ENCODE peak calls at places on chromosomes 12 and 14, in seven cellular contexts. One of them, this sample, is unnamed. For H3K9me3, the result is how much of the 10 kb centered on the place peaks cover.

GRCh38 chr12:11749943-11750690 is 100.6 kb downstream of the ETV6 start:
- DNase-seq in mammary epithelial cell: no peak
- DNase-seq in H9: no peak
- DNase-seq in IMR-90: no peak
- DNase-seq in astrocyte: no peak
- DNase-seq in neuronal stem cell: no peak
- DNase-seq in endodermal cell: no peak
- DNase-seq in this sample: no peak

GRCh38 chr14:39683711-39684110 is 251.5 kb upstream of the FBXO33 start:
- DNase-seq in mammary epithelial cell: no peak
- DNase-seq in H9: no peak
- DNase-seq in IMR-90: no peak
- DNase-seq in astrocyte: peak
- DNase-seq in neuronal stem cell: no peak
- DNase-seq in endodermal cell: no peak
- DNase-seq in this sample: no peak

GRCh38 chr12:2551097-2551496 is 243.7 kb upstream of the FKBP4 start:
- DNase-seq in mammary epithelial cell: no peak
- DNase-seq in H9: no peak
- DNase-seq in IMR-90: no peak
- DNase-seq in astrocyte: no peak
- DNase-seq in neuronal stem cell: no peak
- DNase-seq in endodermal cell: no peak
- DNase-seq in this sample: no peak

GRCh38 chr12:18651525-18651924 is 86.3 kb downstream of the PLCZ1 start:
- DNase-seq in mammary epithelial cell: no peak
- DNase-seq in H9: no peak
- DNase-seq in IMR-90: no peak
- DNase-seq in astrocyte: no peak
- DNase-seq in neuronal stem cell: no peak
- DNase-seq in endodermal cell: no peak
- DNase-seq in this sample: no peak

GRCh38 chr12:121800694-121801600 is 2.9 kb upstream of the SETD1B start:
- DNase-seq in mammary epithelial cell: peak
- DNase-seq in H9: peak
- DNase-seq in IMR-90: peak
- DNase-seq in astrocyte: peak
- DNase-seq in neuronal stem cell: no peak
- DNase-seq in endodermal cell: peak
- DNase-seq in this sample: peak

GRCh38 chr12:78562358-78563205 is 302.0 kb upstream of the SYT1 start:
- DNase-seq in mammary epithelial cell: peak
- DNase-seq in H9: no peak
- DNase-seq in IMR-90: peak
- DNase-seq in astrocyte: no peak
- DNase-seq in neuronal stem cell: no peak
- DNase-seq in endodermal cell: no peak
- DNase-seq in this sample: no peak

GRCh38 chr14:61511558-61511924 is 183.8 kb upstream of the HIF1A start:
- DNase-seq in mammary epithelial cell: peak
- DNase-seq in H9: no peak
- DNase-seq in IMR-90: no peak
- DNase-seq in astrocyte: no peak
- DNase-seq in neuronal stem cell: no peak
- DNase-seq in endodermal cell: peak
- DNase-seq in this sample: no peak

GRCh38 chr12:67647547-67648305 is 819 bp upstream of the DYRK2 start:
- DNase-seq in mammary epithelial cell: peak
- DNase-seq in H9: peak
- DNase-seq in IMR-90: peak
- DNase-seq in astrocyte: peak
- DNase-seq in neuronal stem cell: peak
- DNase-seq in endodermal cell: peak
- DNase-seq in this sample: peak

GRCh38 chr14:92794547-92794941 is 439 bp downstream of the GOLGA5 start:
- DNase-seq in mammary epithelial cell: peak
- DNase-seq in H9: no peak
- DNase-seq in IMR-90: peak
- DNase-seq in astrocyte: peak
- DNase-seq in neuronal stem cell: no peak
- DNase-seq in endodermal cell: no peak
- DNase-seq in this sample: no peak

GRCh38 chr12:99389751-99390150 is 257.8 kb upstream of the GARIN6 start:
- DNase-seq in mammary epithelial cell: no peak
- DNase-seq in H9: no peak
- DNase-seq in IMR-90: no peak
- DNase-seq in astrocyte: no peak
- DNase-seq in neuronal stem cell: no peak
- DNase-seq in endodermal cell: no peak
- DNase-seq in this sample: no peak

GRCh38 chr12:61654698-61655097 is 605.5 kb upstream of the USP15 start:
- DNase-seq in mammary epithelial cell: peak
- DNase-seq in H9: no peak
- DNase-seq in IMR-90: no peak
- DNase-seq in astrocyte: no peak
- DNase-seq in neuronal stem cell: no peak
- DNase-seq in endodermal cell: no peak
- DNase-seq in this sample: no peak

GRCh38 chr12:122749569-122750332 is 2.9 kb upstream of the DENR start:
- DNase-seq in mammary epithelial cell: no peak
- DNase-seq in H9: peak
- DNase-seq in IMR-90: no peak
- DNase-seq in astrocyte: no peak
- DNase-seq in neuronal stem cell: no peak
- DNase-seq in endodermal cell: peak
- DNase-seq in this sample: no peak

GRCh38 chr14:52402812-52403526 is 88.9 kb downstream of the PTGER2 start:
- DNase-seq in mammary epithelial cell: peak
- DNase-seq in H9: no peak
- DNase-seq in IMR-90: peak
- DNase-seq in astrocyte: peak
- DNase-seq in neuronal stem cell: no peak
- DNase-seq in endodermal cell: no peak
- DNase-seq in this sample: no peak

GRCh38 chr14:31172084-31172483 is 35.5 kb downstream of the HECTD1 start:
- DNase-seq in mammary epithelial cell: no peak
- DNase-seq in H9: no peak
- DNase-seq in IMR-90: peak
- DNase-seq in astrocyte: peak
- DNase-seq in neuronal stem cell: no peak
- DNase-seq in endodermal cell: no peak
- DNase-seq in this sample: no peak

GRCh38 chr14:93914278-93914677 is 12.9 kb upstream of the FAM181A start:
- DNase-seq in mammary epithelial cell: no peak
- DNase-seq in H9: no peak
- DNase-seq in IMR-90: no peak
- DNase-seq in astrocyte: no peak
- DNase-seq in neuronal stem cell: no peak
- DNase-seq in endodermal cell: no peak
- DNase-seq in this sample: no peak

GRCh38 chr12:115452751-115453281 is 768.8 kb upstream of the TBX3 start:
- DNase-seq in mammary epithelial cell: no peak
- DNase-seq in H9: peak
- DNase-seq in IMR-90: no peak
- DNase-seq in astrocyte: no peak
- DNase-seq in neuronal stem cell: no peak
- DNase-seq in endodermal cell: peak
- DNase-seq in this sample: no peak

GRCh38 chr12:53533476-53533875 is 26.2 kb upstream of the NPFF start:
- DNase-seq in mammary epithelial cell: no peak
- DNase-seq in H9: no peak
- DNase-seq in IMR-90: no peak
- DNase-seq in astrocyte: no peak
- DNase-seq in neuronal stem cell: no peak
- DNase-seq in endodermal cell: no peak
- DNase-seq in this sample: no peak

GRCh38 chr12:83102499-83102898 is 415.8 kb downstream of the TMTC2 start:
- DNase-seq in mammary epithelial cell: no peak
- DNase-seq in H9: no peak
- DNase-seq in IMR-90: peak
- DNase-seq in astrocyte: peak
- DNase-seq in neuronal stem cell: no peak
- DNase-seq in endodermal cell: no peak
- DNase-seq in this sample: no peak

GRCh38 chr12:116980083-116980482 is 69.3 kb downstream of the FBXW8 start:
- DNase-seq in mammary epithelial cell: no peak
- DNase-seq in H9: no peak
- DNase-seq in IMR-90: no peak
- DNase-seq in astrocyte: no peak
- DNase-seq in neuronal stem cell: no peak
- DNase-seq in endodermal cell: no peak
- DNase-seq in this sample: no peak

GRCh38 chr14:100900837-100901390 is 2.6 kb downstream of the RTL1 start:
- DNase-seq in mammary epithelial cell: no peak
- DNase-seq in H9: peak
- DNase-seq in IMR-90: no peak
- DNase-seq in astrocyte: no peak
- DNase-seq in neuronal stem cell: peak
- DNase-seq in endodermal cell: peak
- DNase-seq in this sample: peak
- H3K27ac ChIP-seq in mammary epithelial cell: no peak
- H3K27ac ChIP-seq in H9: no peak
- H3K27ac ChIP-seq in IMR-90: no peak
- H3K27ac ChIP-seq in astrocyte: no peak
- H3K27ac ChIP-seq in neuronal stem cell: peak
- H3K27ac ChIP-seq in endodermal cell: no peak
- H3K27ac ChIP-seq in this sample: no peak

DNA sequence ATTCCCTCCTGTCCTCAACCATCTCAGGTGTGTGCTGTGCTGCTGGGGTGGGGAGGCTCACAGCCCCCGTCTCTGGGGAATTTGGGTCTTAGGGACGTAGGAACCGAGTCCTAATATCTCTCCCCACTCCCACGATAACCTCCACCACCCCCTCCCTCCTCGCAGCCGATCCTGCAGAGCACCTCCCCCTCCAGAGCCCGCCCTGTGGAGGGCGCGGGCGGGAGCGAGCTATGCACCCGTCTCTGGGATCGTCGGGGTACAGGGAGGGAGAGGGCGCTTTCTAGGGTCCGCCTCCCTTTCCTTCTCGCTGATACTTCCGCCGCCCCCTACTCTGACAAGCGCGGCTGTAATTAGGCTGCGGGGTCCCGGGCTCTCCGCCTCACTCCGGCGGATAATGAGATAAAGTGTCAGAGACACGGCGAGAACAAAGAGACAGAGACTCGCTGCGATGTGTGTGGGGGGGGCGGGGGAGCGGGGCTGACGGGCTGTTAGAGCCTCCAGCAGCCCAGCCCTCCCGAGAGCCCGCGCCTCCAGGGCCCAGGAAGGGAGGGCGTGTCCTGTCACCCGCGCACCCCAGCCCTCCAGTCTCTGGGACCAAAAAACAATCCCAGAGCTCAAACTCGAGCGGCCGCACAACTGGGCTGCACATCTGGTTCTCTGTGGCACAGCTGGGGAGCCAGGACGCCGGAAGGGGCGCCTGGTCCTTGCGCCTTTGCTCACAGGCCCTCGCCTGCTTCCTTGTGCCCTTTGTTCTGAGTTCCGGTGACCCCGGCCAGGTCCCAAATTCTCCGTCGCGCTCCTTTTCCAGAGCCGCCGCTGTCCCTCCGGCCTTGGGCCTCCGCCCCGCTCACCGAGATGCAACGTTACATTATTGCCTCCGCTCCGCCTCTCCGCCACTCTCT is 8.7 kb downstream of the SHMT2 start:
- DNase-seq in mammary epithelial cell: no peak
- DNase-seq in H9: peak
- DNase-seq in IMR-90: no peak
- DNase-seq in astrocyte: no peak
- DNase-seq in neuronal stem cell: no peak
- DNase-seq in endodermal cell: peak
- DNase-seq in this sample: no peak
- H3K9ac ChIP-seq in mammary epithelial cell: no peak
- H3K9ac ChIP-seq in H9: peak
- H3K9ac ChIP-seq in IMR-90: no peak
- H3K9ac ChIP-seq in astrocyte: peak
- H3K9ac ChIP-seq in neuronal stem cell: peak
- H3K9ac ChIP-seq in endodermal cell: no peak
- H3K9ac ChIP-seq in this sample: peak

GRCh38 chr14:26174395-26174794 is 423.4 kb downstream of the NOVA1 start:
- DNase-seq in mammary epithelial cell: no peak
- DNase-seq in H9: no peak
- DNase-seq in IMR-90: no peak
- DNase-seq in astrocyte: no peak
- DNase-seq in neuronal stem cell: no peak
- DNase-seq in endodermal cell: no peak
- DNase-seq in this sample: no peak
- H3K9me3 ChIP-seq in mammary epithelial cell: under half
- H3K9me3 ChIP-seq in H9: under half
- H3K9me3 ChIP-seq in IMR-90: under half
- H3K9me3 ChIP-seq in astrocyte: under half
- H3K9me3 ChIP-seq in neuronal stem cell: under half
- H3K9me3 ChIP-seq in endodermal cell: under half
- H3K9me3 ChIP-seq in this sample: under half

GRCh38 chr12:4270670-4271432 is 2.7 kb upstream of the CCND2 start:
- DNase-seq in mammary epithelial cell: no peak
- DNase-seq in H9: peak
- DNase-seq in IMR-90: no peak
- DNase-seq in astrocyte: no peak
- DNase-seq in neuronal stem cell: peak
- DNase-seq in endodermal cell: peak
- DNase-seq in this sample: peak

GRCh38 chr12:4271433-4272013 is 2.0 kb upstream of the CCND2 start:
- DNase-seq in mammary epithelial cell: no peak
- DNase-seq in H9: no peak
- DNase-seq in IMR-90: no peak
- DNase-seq in astrocyte: no peak
- DNase-seq in neuronal stem cell: no peak
- DNase-seq in endodermal cell: peak
- DNase-seq in this sample: no peak

GRCh38 chr12:4268549-4269181 is 4.9 kb upstream of the CCND2 start:
- DNase-seq in mammary epithelial cell: no peak
- DNase-seq in H9: no peak
- DNase-seq in IMR-90: no peak
- DNase-seq in astrocyte: no peak
- DNase-seq in neuronal stem cell: no peak
- DNase-seq in endodermal cell: no peak
- DNase-seq in this sample: peak

GRCh38 chr12:4269279-4269991 is 4.1 kb upstream of the CCND2 start:
- DNase-seq in mammary epithelial cell: peak
- DNase-seq in H9: peak
- DNase-seq in IMR-90: peak
- DNase-seq in astrocyte: peak
- DNase-seq in neuronal stem cell: peak
- DNase-seq in endodermal cell: peak
- DNase-seq in this sample: peak

DNA sequence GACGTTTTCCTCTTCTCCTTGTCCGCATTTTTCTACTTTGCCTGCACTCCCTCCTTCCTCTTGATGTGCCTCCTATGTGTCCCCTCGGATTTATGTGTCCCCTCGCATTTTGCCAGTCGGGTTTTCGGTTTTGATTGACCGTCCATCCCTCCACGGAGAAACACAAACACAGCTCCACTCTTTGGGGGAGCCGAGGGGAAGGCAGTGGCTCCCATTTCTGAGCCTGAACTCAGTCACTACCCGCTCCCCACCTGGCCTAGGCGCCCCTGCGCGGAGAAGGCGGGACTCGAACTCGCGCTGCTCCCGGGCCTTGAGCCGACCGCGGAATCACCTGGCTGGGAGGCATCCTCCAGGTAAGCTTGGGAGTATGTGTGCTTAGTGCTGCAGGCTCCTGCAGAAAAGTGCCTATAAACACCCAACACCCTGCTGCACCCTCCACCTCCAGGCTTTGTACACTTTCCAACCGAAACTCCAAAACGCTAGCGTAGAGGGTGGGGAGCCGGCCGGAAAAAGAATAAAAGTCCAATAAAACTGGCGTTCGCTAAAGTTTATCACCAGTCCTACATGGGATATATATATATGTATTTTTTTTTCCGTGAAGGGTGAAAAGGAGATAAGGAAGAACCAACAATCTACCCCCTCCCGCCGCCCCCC is 3.4 kb upstream of the CCND2 start:
- DNase-seq in mammary epithelial cell: no peak
- DNase-seq in H9: peak
- DNase-seq in IMR-90: no peak
- DNase-seq in astrocyte: no peak
- DNase-seq in neuronal stem cell: no peak
- DNase-seq in endodermal cell: peak
- DNase-seq in this sample: peak
- H3K27ac ChIP-seq in mammary epithelial cell: no peak
- H3K27ac ChIP-seq in H9: no peak
- H3K27ac ChIP-seq in IMR-90: no peak
- H3K27ac ChIP-seq in astrocyte: no peak
- H3K27ac ChIP-seq in neuronal stem cell: no peak
- H3K27ac ChIP-seq in endodermal cell: no peak
- H3K27ac ChIP-seq in this sample: peak